ENCODE peak calls at places on chromosomes 6 and 20, in six cellular contexts. K, V, M, A, Q and R are unnamed samples. For H3K27me3, H3K36me3 and H3K9me3, the result is how much of the 10 kb centered on the place peaks cover.

GRCh38 chr6:164826831-164827468 is 482.5 kb downstream of the C6orf118 start:
- DNase-seq in M (no peak), A (no peak), V (peak), Q (no peak), K (no peak), R (no peak)

GRCh38 chr6:613981-614380 is 42.9 kb downstream of the HUS1B start:
- DNase-seq in M (no peak), A (no peak), Q (no peak), V (no peak), K (no peak), R (no peak)

GRCh38 chr20:46362931-46363872 is 43.2 kb downstream of the ELMO2 start:
- DNase-seq in K (no peak), Q (no peak), V (no peak), M (no peak), A (no peak), R (no peak)

GRCh38 chr20:41004561-41005360 is 23.9 kb upstream of the TOP1 start:
- DNase-seq in K (no peak), M (no peak), V (peak), A (peak), Q (no peak), R (no peak)

GRCh38 chr6:98844244-98845161 is 10.1 kb downstream of the POU3F2 start:
- DNase-seq in K (no peak), A (no peak), M (no peak), Q (no peak), V (peak), R (no peak)

GRCh38 chr6:156507656-156508055 is 269.5 kb upstream of the ARID1B start:
- DNase-seq in V (no peak), Q (no peak), M (no peak), K (no peak), A (no peak), R (no peak)

GRCh38 chr20:51650685-51651134 is 108.2 kb upstream of the NFATC2 start:
- DNase-seq in Q (no peak), V (peak), A (no peak), K (no peak), M (no peak), R (no peak)

GRCh38 chr6:110643175-110643574 is 166.8 kb upstream of the SLC22A16 start:
- DNase-seq in K (no peak), M (no peak), Q (no peak), V (peak), A (no peak), R (no peak)

GRCh38 chr6:37525460-37526357 is 26.0 kb upstream of the CCDC167 start:
- DNase-seq in Q (no peak), M (no peak), A (no peak), K (no peak), V (no peak), R (no peak)

DNA sequence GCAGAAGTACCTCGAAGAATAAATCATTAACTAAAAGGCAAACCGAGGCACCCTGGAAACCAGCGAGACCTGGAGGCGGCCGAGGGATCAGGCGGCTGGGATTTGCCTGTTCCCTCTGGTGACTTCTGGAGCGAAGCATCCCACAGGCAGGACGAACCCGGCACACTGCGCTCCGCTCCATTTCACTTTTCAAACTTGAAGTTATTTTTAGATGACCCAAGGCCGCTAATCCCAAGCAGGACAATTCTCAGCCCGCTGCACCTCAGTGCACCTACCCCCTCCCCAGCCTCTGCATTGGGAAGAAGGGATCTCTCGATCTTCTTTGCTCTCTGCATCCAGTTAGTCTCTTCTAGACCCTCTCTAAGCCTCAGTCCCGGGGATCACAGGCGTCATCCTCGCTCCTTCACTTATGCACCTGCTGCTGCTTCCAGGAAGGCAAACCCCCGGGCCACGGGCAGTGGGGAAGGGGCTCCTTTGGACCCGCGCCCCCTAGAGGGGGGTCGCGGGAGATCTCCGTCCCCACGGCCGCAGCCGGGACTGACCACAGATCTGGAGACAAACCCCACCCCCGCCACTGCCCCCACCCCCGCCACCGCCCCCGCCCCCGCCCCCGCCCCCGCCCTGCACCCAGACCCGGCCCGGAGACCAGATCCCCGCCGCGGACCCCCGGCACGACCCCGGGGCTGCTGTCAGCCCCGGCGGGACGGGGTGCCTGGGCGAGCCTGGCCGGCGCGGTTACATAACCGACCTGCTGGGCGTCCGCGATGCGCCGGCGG is 636 bp downstream of the RCAN2 start:
- DNase-seq in M (no peak), A (peak), V (no peak), K (no peak), Q (peak), R (no peak)
- H3K27me3 ChIP-seq in M (under half), A (under half), V (under half), K (under half), Q (under half), R (under half)

GRCh38 chr6:30730611-30731435 is 10.7 kb downstream of the TUBB start:
- DNase-seq in K (peak), Q (peak), M (peak), V (no peak), A (peak), R (no peak)
- H3K36me3 ChIP-seq in K (under half), Q (under half), M (under half), V (under half), A (under half), R (half or more)

GRCh38 chr20:60035-60918 is 27.2 kb upstream of the DEFB125 start:
- DNase-seq in V (no peak), K (no peak), A (no peak), M (no peak), Q (no peak), R (no peak)

GRCh38 chr20:64026-64603 is 23.4 kb upstream of the DEFB125 start:
- DNase-seq in V (no peak), Q (no peak), A (no peak), K (no peak), M (no peak), R (no peak)

GRCh38 chr20:61230-61629 is 26.2 kb upstream of the DEFB125 start:
- DNase-seq in M (no peak), Q (no peak), K (no peak), A (no peak), V (no peak), R (no peak)

GRCh38 chr20:62487-62886 is 25.0 kb upstream of the DEFB125 start:
- DNase-seq in Q (no peak), K (no peak), A (no peak), V (no peak), M (no peak), R (no peak)

GRCh38 chr20:61757-62156 is 25.7 kb upstream of the DEFB125 start:
- DNase-seq in Q (no peak), K (no peak), M (no peak), A (no peak), V (no peak), R (no peak)
- H3K9me3 ChIP-seq in Q (under half), K (under half), M (under half), A (under half), V (under half), R (under half)

GRCh38 chr6:28776269-28777146 is 147.3 kb downstream of the TRIM27 start:
- DNase-seq in V (no peak), K (no peak), A (no peak), Q (no peak), M (no peak), R (no peak)

GRCh38 chr6:28785962-28786679 is 137.7 kb downstream of the TRIM27 start:
- DNase-seq in A (no peak), V (no peak), Q (no peak), K (no peak), M (no peak), R (no peak)

GRCh38 chr6:28777147-28777461 is 146.7 kb downstream of the TRIM27 start:
- DNase-seq in K (no peak), V (no peak), M (no peak), A (no peak), Q (no peak), R (no peak)

GRCh38 chr6:28782113-28782673 is 141.6 kb downstream of the TRIM27 start:
- DNase-seq in K (no peak), A (no peak), V (no peak), M (no peak), Q (no peak), R (no peak)
- H3K27me3 ChIP-seq in K (under half), A (half or more), V (half or more), M (half or more), Q (under half), R (under half)

DNA sequence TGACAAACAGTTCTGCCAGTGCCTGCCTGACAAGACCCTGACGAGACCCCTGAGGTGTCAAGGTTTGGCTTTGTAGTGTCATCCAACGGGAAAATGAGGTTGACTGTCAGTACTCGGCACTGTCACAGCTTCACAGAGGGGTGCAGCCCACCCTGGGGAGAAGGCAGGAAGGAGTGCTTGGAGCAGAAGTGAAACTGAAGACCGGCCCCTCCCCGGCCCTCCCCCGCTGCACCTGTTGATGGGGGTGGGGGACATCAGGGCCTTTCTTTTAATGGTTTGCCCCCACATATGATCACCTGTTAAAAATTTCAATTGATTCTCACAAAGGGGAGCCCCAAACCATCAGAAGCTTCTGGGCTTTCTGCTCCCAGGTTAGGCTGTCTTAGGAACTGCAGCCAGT is 6.8 kb downstream of the PMEPA1 start:
- DNase-seq in A (no peak), Q (no peak), K (no peak), M (no peak), V (no peak), R (no peak)
- H3K36me3 ChIP-seq in A (under half), Q (under half), K (under half), M (under half), V (under half), R (under half)

DNA sequence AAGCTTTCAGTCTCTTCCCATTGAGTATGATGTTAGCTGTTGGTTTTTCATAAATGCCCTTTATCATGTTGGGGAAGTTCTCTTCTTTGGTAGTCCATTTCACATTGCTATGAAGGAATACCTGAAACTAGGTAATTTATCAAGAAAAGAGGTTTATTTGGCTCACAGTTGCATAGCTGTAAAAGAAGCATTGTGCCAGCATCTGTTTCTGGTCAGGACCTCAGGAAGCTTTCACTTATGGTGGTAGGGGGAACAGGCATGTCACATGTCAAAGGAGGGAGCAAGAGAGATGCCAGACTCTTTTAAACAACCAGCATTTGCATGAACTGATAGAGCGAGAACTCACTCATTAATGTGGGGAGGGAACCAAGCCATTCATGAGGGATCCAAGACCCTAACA is 48.0 kb upstream of the MAPK13 start:
- DNase-seq in V (no peak), M (no peak), A (no peak), Q (no peak), K (no peak), R (no peak)
- H3K9me3 ChIP-seq in V (under half), M (under half), A (under half), Q (under half), K (under half), R (under half)